ENCODE peak calls at places on chromosomes 5 and 9, in ten cellular contexts. One of them, this sample, is unnamed.

GRCh38 chr5:72210913-72211670 is 103.8 kb downstream of the MAP1B start:
- DNase-seq in NCI-H1436: no peak
- DNase-seq in H1: no peak
- DNase-seq in pons: peak; percentile 34
- DNase-seq in AG08396: peak; percentile 49
- DNase-seq in stimulated activated naive B cell treated with anti-CD40 and anti-IgM and Interleukin-4, amounts not matched to agents 10 μg/mL and 1 μg/mL and 100 μg/mL, for 72 hours: no peak
- DNase-seq in amygdala: no peak
- DNase-seq in AG10803: peak; percentile 69
- DNase-seq in astrocyte of the spinal cord: peak; percentile 95
- DNase-seq in HAP-1: no peak
- DNase-seq in this sample: no peak

GRCh38 chr5:150311015-150311692 is 8.4 kb upstream of the ARSI start:
- DNase-seq in NCI-H1436: no peak
- DNase-seq in H1: no peak
- DNase-seq in pons: no peak
- DNase-seq in AG08396: no peak
- DNase-seq in stimulated activated naive B cell treated with anti-CD40 and anti-IgM and Interleukin-4, amounts not matched to agents 10 μg/mL and 1 μg/mL and 100 μg/mL, for 72 hours: no peak
- DNase-seq in amygdala: no peak
- DNase-seq in AG10803: no peak
- DNase-seq in astrocyte of the spinal cord: no peak
- DNase-seq in HAP-1: no peak
- DNase-seq in this sample: no peak

GRCh38 chr5:122576266-122577016 is 198.4 kb upstream of the SNX2 start:
- DNase-seq in NCI-H1436: no peak
- DNase-seq in H1: no peak
- DNase-seq in pons: no peak
- DNase-seq in AG08396: no peak
- DNase-seq in stimulated activated naive B cell treated with anti-CD40 and anti-IgM and Interleukin-4, amounts not matched to agents 10 μg/mL and 1 μg/mL and 100 μg/mL, for 72 hours: no peak
- DNase-seq in amygdala: no peak
- DNase-seq in AG10803: peak; percentile 1
- DNase-seq in astrocyte of the spinal cord: peak; percentile 43
- DNase-seq in HAP-1: no peak
- DNase-seq in this sample: no peak

GRCh38 chr5:10585120-10585915 is 21.4 kb downstream of the ANKRD33B start:
- DNase-seq in NCI-H1436: no peak
- DNase-seq in H1: no peak
- DNase-seq in pons: no peak
- DNase-seq in AG08396: no peak
- DNase-seq in stimulated activated naive B cell treated with anti-CD40 and anti-IgM and Interleukin-4, amounts not matched to agents 10 μg/mL and 1 μg/mL and 100 μg/mL, for 72 hours: no peak
- DNase-seq in amygdala: no peak
- DNase-seq in AG10803: no peak
- DNase-seq in astrocyte of the spinal cord: no peak
- DNase-seq in HAP-1: no peak
- DNase-seq in this sample: no peak

GRCh38 chr5:122091942-122092600 is 14.0 kb upstream of the LOX start:
- DNase-seq in NCI-H1436: no peak
- DNase-seq in H1: no peak
- DNase-seq in pons: peak; percentile 60
- DNase-seq in AG08396: no peak
- DNase-seq in stimulated activated naive B cell treated with anti-CD40 and anti-IgM and Interleukin-4, amounts not matched to agents 10 μg/mL and 1 μg/mL and 100 μg/mL, for 72 hours: no peak
- DNase-seq in amygdala: no peak
- DNase-seq in AG10803: peak; percentile 79
- DNase-seq in astrocyte of the spinal cord: peak; percentile 78
- DNase-seq in HAP-1: peak; percentile 63
- DNase-seq in this sample: no peak

GRCh38 chr9:137276757-137277328 is 683 bp upstream of the TOR4A start:
- DNase-seq in NCI-H1436: no peak
- DNase-seq in H1: no peak
- DNase-seq in pons: no peak
- DNase-seq in AG08396: peak; percentile 84
- DNase-seq in stimulated activated naive B cell treated with anti-CD40 and anti-IgM and Interleukin-4, amounts not matched to agents 10 μg/mL and 1 μg/mL and 100 μg/mL, for 72 hours: no peak
- DNase-seq in amygdala: no peak
- DNase-seq in AG10803: peak; percentile 37
- DNase-seq in astrocyte of the spinal cord: peak; percentile 53
- DNase-seq in HAP-1: no peak
- DNase-seq in this sample: no peak

GRCh38 chr9:25917593-25918426 is 239.6 kb upstream of the TUSC1 start:
- DNase-seq in NCI-H1436: no peak
- DNase-seq in H1: no peak
- DNase-seq in pons: no peak
- DNase-seq in AG08396: no peak
- DNase-seq in stimulated activated naive B cell treated with anti-CD40 and anti-IgM and Interleukin-4, amounts not matched to agents 10 μg/mL and 1 μg/mL and 100 μg/mL, for 72 hours: no peak
- DNase-seq in amygdala: no peak
- DNase-seq in AG10803: peak; percentile 20
- DNase-seq in astrocyte of the spinal cord: no peak
- DNase-seq in HAP-1: no peak
- DNase-seq in this sample: no peak

GRCh38 chr9:99628843-99629242 is 192.8 kb upstream of the NR4A3 start:
- DNase-seq in NCI-H1436: no peak
- DNase-seq in H1: no peak
- DNase-seq in pons: peak; percentile 5
- DNase-seq in AG08396: no peak
- DNase-seq in stimulated activated naive B cell treated with anti-CD40 and anti-IgM and Interleukin-4, amounts not matched to agents 10 μg/mL and 1 μg/mL and 100 μg/mL, for 72 hours: no peak
- DNase-seq in amygdala: no peak
- DNase-seq in AG10803: no peak
- DNase-seq in astrocyte of the spinal cord: no peak
- DNase-seq in HAP-1: no peak
- DNase-seq in this sample: no peak

GRCh38 chr5:135034186-135034962 is at the start of gene PITX1:
- DNase-seq in NCI-H1436: peak; percentile 56
- DNase-seq in H1: no peak
- DNase-seq in pons: no peak
- DNase-seq in AG08396: peak; percentile 85
- DNase-seq in stimulated activated naive B cell treated with anti-CD40 and anti-IgM and Interleukin-4, amounts not matched to agents 10 μg/mL and 1 μg/mL and 100 μg/mL, for 72 hours: no peak
- DNase-seq in amygdala: no peak
- DNase-seq in AG10803: peak; percentile 12
- DNase-seq in astrocyte of the spinal cord: no peak
- DNase-seq in HAP-1: peak; percentile 85
- DNase-seq in this sample: peak; percentile 61

GRCh38 chr5:1036504-1037122 is 28.0 kb downstream of the NKD2 start:
- DNase-seq in NCI-H1436: no peak
- DNase-seq in H1: no peak
- DNase-seq in pons: no peak
- DNase-seq in AG08396: no peak
- DNase-seq in stimulated activated naive B cell treated with anti-CD40 and anti-IgM and Interleukin-4, amounts not matched to agents 10 μg/mL and 1 μg/mL and 100 μg/mL, for 72 hours: no peak
- DNase-seq in amygdala: no peak
- DNase-seq in AG10803: no peak
- DNase-seq in astrocyte of the spinal cord: no peak
- DNase-seq in HAP-1: no peak
- DNase-seq in this sample: no peak

GRCh38 chr5:86557920-86558319 is 59.8 kb upstream of the COX7C start:
- DNase-seq in NCI-H1436: no peak
- DNase-seq in H1: no peak
- DNase-seq in pons: no peak
- DNase-seq in AG08396: no peak
- DNase-seq in stimulated activated naive B cell treated with anti-CD40 and anti-IgM and Interleukin-4, amounts not matched to agents 10 μg/mL and 1 μg/mL and 100 μg/mL, for 72 hours: no peak
- DNase-seq in amygdala: no peak
- DNase-seq in AG10803: no peak
- DNase-seq in astrocyte of the spinal cord: no peak
- DNase-seq in HAP-1: no peak
- DNase-seq in this sample: no peak

GRCh38 chr9:129102791-129103594 is 7.6 kb downstream of the CRAT start:
- DNase-seq in NCI-H1436: peak; percentile 38
- DNase-seq in H1: no peak
- DNase-seq in pons: peak; percentile 33
- DNase-seq in AG08396: peak; percentile 78
- DNase-seq in stimulated activated naive B cell treated with anti-CD40 and anti-IgM and Interleukin-4, amounts not matched to agents 10 μg/mL and 1 μg/mL and 100 μg/mL, for 72 hours: no peak
- DNase-seq in amygdala: no peak
- DNase-seq in AG10803: peak; percentile 55
- DNase-seq in astrocyte of the spinal cord: peak; percentile 34
- DNase-seq in HAP-1: peak; percentile 36
- DNase-seq in this sample: peak; percentile 30

GRCh38 chr5:148384389-148384756 is 615 bp downstream of the FBXO38 start:
- DNase-seq in NCI-H1436: no peak
- DNase-seq in H1: no peak
- DNase-seq in pons: peak; percentile 11
- DNase-seq in AG08396: no peak
- DNase-seq in stimulated activated naive B cell treated with anti-CD40 and anti-IgM and Interleukin-4, amounts not matched to agents 10 μg/mL and 1 μg/mL and 100 μg/mL, for 72 hours: no peak
- DNase-seq in amygdala: no peak
- DNase-seq in AG10803: peak; percentile 17
- DNase-seq in astrocyte of the spinal cord: no peak
- DNase-seq in HAP-1: no peak
- DNase-seq in this sample: peak; percentile 36

GRCh38 chr5:127518319-127518621 is 830 bp downstream of the PRRC1 start:
- DNase-seq in NCI-H1436: peak; percentile 22
- DNase-seq in H1: no peak
- DNase-seq in pons: peak; percentile 38
- DNase-seq in AG08396: no peak
- DNase-seq in stimulated activated naive B cell treated with anti-CD40 and anti-IgM and Interleukin-4, amounts not matched to agents 10 μg/mL and 1 μg/mL and 100 μg/mL, for 72 hours: no peak
- DNase-seq in amygdala: no peak
- DNase-seq in AG10803: peak; percentile 66
- DNase-seq in astrocyte of the spinal cord: peak; percentile 66
- DNase-seq in HAP-1: peak; percentile 51
- DNase-seq in this sample: no peak

GRCh38 chr5:119269061-119269579 is 86.7 kb upstream of the TNFAIP8 start:
- DNase-seq in NCI-H1436: peak; percentile 11
- DNase-seq in H1: no peak
- DNase-seq in pons: peak; percentile 27
- DNase-seq in AG08396: peak; percentile 19
- DNase-seq in stimulated activated naive B cell treated with anti-CD40 and anti-IgM and Interleukin-4, amounts not matched to agents 10 μg/mL and 1 μg/mL and 100 μg/mL, for 72 hours: no peak
- DNase-seq in amygdala: no peak
- DNase-seq in AG10803: no peak
- DNase-seq in astrocyte of the spinal cord: peak; percentile 34
- DNase-seq in HAP-1: peak; percentile 17
- DNase-seq in this sample: peak; percentile 63

GRCh38 chr5:77463905-77464304 is 28.2 kb downstream of the WDR41 start:
- DNase-seq in NCI-H1436: no peak
- DNase-seq in H1: no peak
- DNase-seq in pons: no peak
- DNase-seq in AG08396: no peak
- DNase-seq in stimulated activated naive B cell treated with anti-CD40 and anti-IgM and Interleukin-4, amounts not matched to agents 10 μg/mL and 1 μg/mL and 100 μg/mL, for 72 hours: no peak
- DNase-seq in amygdala: no peak
- DNase-seq in AG10803: peak; percentile 54
- DNase-seq in astrocyte of the spinal cord: no peak
- DNase-seq in HAP-1: no peak
- DNase-seq in this sample: no peak

GRCh38 chr9:88874391-88874790 is 116.9 kb upstream of the S1PR3 start:
- DNase-seq in NCI-H1436: no peak
- DNase-seq in H1: no peak
- DNase-seq in pons: peak; percentile 19
- DNase-seq in AG08396: no peak
- DNase-seq in stimulated activated naive B cell treated with anti-CD40 and anti-IgM and Interleukin-4, amounts not matched to agents 10 μg/mL and 1 μg/mL and 100 μg/mL, for 72 hours: no peak
- DNase-seq in amygdala: no peak
- DNase-seq in AG10803: no peak
- DNase-seq in astrocyte of the spinal cord: peak; percentile 17
- DNase-seq in HAP-1: no peak
- DNase-seq in this sample: no peak

GRCh38 chr9:131728961-131729360 is 10.9 kb downstream of the RAPGEF1 start:
- DNase-seq in NCI-H1436: no peak
- DNase-seq in H1: no peak
- DNase-seq in pons: no peak
- DNase-seq in AG08396: no peak
- DNase-seq in stimulated activated naive B cell treated with anti-CD40 and anti-IgM and Interleukin-4, amounts not matched to agents 10 μg/mL and 1 μg/mL and 100 μg/mL, for 72 hours: peak; percentile 85
- DNase-seq in amygdala: no peak
- DNase-seq in AG10803: no peak
- DNase-seq in astrocyte of the spinal cord: no peak
- DNase-seq in HAP-1: no peak
- DNase-seq in this sample: peak; percentile 76

GRCh38 chr9:81028504-81028903 is 660.8 kb downstream of the TLE1 start:
- DNase-seq in NCI-H1436: no peak
- DNase-seq in H1: no peak
- DNase-seq in pons: peak; percentile 24
- DNase-seq in AG08396: peak; percentile 67
- DNase-seq in stimulated activated naive B cell treated with anti-CD40 and anti-IgM and Interleukin-4, amounts not matched to agents 10 μg/mL and 1 μg/mL and 100 μg/mL, for 72 hours: no peak
- DNase-seq in amygdala: no peak
- DNase-seq in AG10803: peak; percentile 77
- DNase-seq in astrocyte of the spinal cord: peak; percentile 95
- DNase-seq in HAP-1: no peak
- DNase-seq in this sample: no peak

GRCh38 chr5:178278358-178279023 is 45.9 kb upstream of the PHYKPL start:
- DNase-seq in NCI-H1436: no peak
- DNase-seq in H1: no peak
- DNase-seq in pons: no peak
- DNase-seq in AG08396: no peak
- DNase-seq in stimulated activated naive B cell treated with anti-CD40 and anti-IgM and Interleukin-4, amounts not matched to agents 10 μg/mL and 1 μg/mL and 100 μg/mL, for 72 hours: no peak
- DNase-seq in amygdala: no peak
- DNase-seq in AG10803: no peak
- DNase-seq in astrocyte of the spinal cord: no peak
- DNase-seq in HAP-1: no peak
- DNase-seq in this sample: no peak

GRCh38 chr5:143870871-143871632 is 59.1 kb downstream of the HMHB1 start:
- DNase-seq in NCI-H1436: no peak
- DNase-seq in H1: peak; percentile 53
- DNase-seq in pons: no peak
- DNase-seq in AG08396: no peak
- DNase-seq in stimulated activated naive B cell treated with anti-CD40 and anti-IgM and Interleukin-4, amounts not matched to agents 10 μg/mL and 1 μg/mL and 100 μg/mL, for 72 hours: no peak
- DNase-seq in amygdala: no peak
- DNase-seq in AG10803: no peak
- DNase-seq in astrocyte of the spinal cord: no peak
- DNase-seq in HAP-1: no peak
- DNase-seq in this sample: no peak

This sample was measured in activated CD4-positive, alpha-beta memory T cell treated with anti-CD3 and anti-CD28 coated beads for 36 hours.